ENCODE peak calls at places on chromosomes 12 and 14, in five cellular contexts. One of them, this sample, is unnamed.

GRCh38 chr12:8519208-8519607 is 5.9 kb downstream of the CLEC4D start:
- DNase-seq in neural progenitor cell: no peak
- DNase-seq in HCT116: no peak
- DNase-seq in SK-N-SH: no peak
- DNase-seq in PC-3: no peak
- DNase-seq in this sample: no peak

GRCh38 chr12:89153341-89153740 is 199.0 kb downstream of the DUSP6 start:
- DNase-seq in HCT116: no peak
- DNase-seq in SK-N-SH: no peak
- DNase-seq in neural progenitor cell: no peak
- DNase-seq in PC-3: no peak
- DNase-seq in this sample: no peak

GRCh38 chr12:108861878-108862587 is 4.7 kb upstream of the SSH1 start:
- DNase-seq in SK-N-SH: no peak
- DNase-seq in neural progenitor cell: no peak
- DNase-seq in PC-3: no peak
- DNase-seq in HCT116: no peak
- DNase-seq in this sample: peak

GRCh38 chr12:99339663-99340062 is 307.9 kb upstream of the GARIN6 start:
- DNase-seq in PC-3: no peak
- DNase-seq in SK-N-SH: no peak
- DNase-seq in HCT116: no peak
- DNase-seq in neural progenitor cell: no peak
- DNase-seq in this sample: peak

GRCh38 chr14:79702197-79702596 is 509.1 kb downstream of the DIO2 start:
- DNase-seq in PC-3: peak
- DNase-seq in HCT116: no peak
- DNase-seq in SK-N-SH: no peak
- DNase-seq in neural progenitor cell: no peak
- DNase-seq in this sample: no peak

GRCh38 chr12:59660148-59660547 is 64.3 kb downstream of the SLC16A7 start:
- DNase-seq in SK-N-SH: no peak
- DNase-seq in HCT116: no peak
- DNase-seq in neural progenitor cell: no peak
- DNase-seq in PC-3: no peak
- DNase-seq in this sample: no peak

GRCh38 chr14:44030963-44031362 is 476.1 kb downstream of the FSCB start:
- DNase-seq in HCT116: no peak
- DNase-seq in SK-N-SH: no peak
- DNase-seq in PC-3: no peak
- DNase-seq in neural progenitor cell: peak
- DNase-seq in this sample: no peak

GRCh38 chr12:127723236-127723635 is 543.7 kb upstream of the TMEM132C start:
- DNase-seq in HCT116: no peak
- DNase-seq in PC-3: no peak
- DNase-seq in neural progenitor cell: no peak
- DNase-seq in SK-N-SH: peak
- DNase-seq in this sample: no peak

GRCh38 chr14:72416892-72417291 is 477.0 kb downstream of the DPF3 start:
- DNase-seq in neural progenitor cell: no peak
- DNase-seq in SK-N-SH: peak
- DNase-seq in HCT116: peak
- DNase-seq in PC-3: peak
- DNase-seq in this sample: peak

GRCh38 chr12:128853321-128854197 is at the start of gene GLT1D1:
- DNase-seq in PC-3: no peak
- DNase-seq in SK-N-SH: peak
- DNase-seq in HCT116: no peak
- DNase-seq in neural progenitor cell: peak
- DNase-seq in this sample: no peak

GRCh38 chr12:2641209-2641608 is 153.6 kb upstream of the FKBP4 start:
- DNase-seq in PC-3: peak
- DNase-seq in HCT116: peak
- DNase-seq in SK-N-SH: no peak
- DNase-seq in neural progenitor cell: peak
- DNase-seq in this sample: peak

GRCh38 chr12:116336542-116337065 is 59.1 kb upstream of the MED13L start:
- DNase-seq in PC-3: no peak
- DNase-seq in neural progenitor cell: no peak
- DNase-seq in SK-N-SH: no peak
- DNase-seq in HCT116: no peak
- DNase-seq in this sample: no peak

GRCh38 chr12:75959506-75959905 is 72.1 kb downstream of the PHLDA1 start:
- DNase-seq in HCT116: no peak
- DNase-seq in SK-N-SH: no peak
- DNase-seq in neural progenitor cell: no peak
- DNase-seq in PC-3: no peak
- DNase-seq in this sample: peak

GRCh38 chr12:124928912-124929530 is 14.6 kb upstream of the UBC start:
- DNase-seq in PC-3: peak
- DNase-seq in HCT116: no peak
- DNase-seq in SK-N-SH: no peak
- DNase-seq in neural progenitor cell: no peak
- DNase-seq in this sample: no peak

GRCh38 chr12:219891-220352 is 6.0 kb upstream of the SLC6A12 start:
- DNase-seq in PC-3: peak
- DNase-seq in HCT116: peak
- DNase-seq in neural progenitor cell: peak
- DNase-seq in SK-N-SH: peak
- DNase-seq in this sample: peak

GRCh38 chr12:124441443-124442190 is 125.8 kb downstream of the NCOR2 start:
- DNase-seq in SK-N-SH: no peak
- DNase-seq in neural progenitor cell: no peak
- DNase-seq in PC-3: peak
- DNase-seq in HCT116: no peak
- DNase-seq in this sample: no peak

GRCh38 chr14:64891173-64891838 is 11.6 kb upstream of the SPTB start:
- DNase-seq in neural progenitor cell: no peak
- DNase-seq in SK-N-SH: no peak
- DNase-seq in HCT116: no peak
- DNase-seq in PC-3: no peak
- DNase-seq in this sample: no peak

GRCh38 chr14:78836777-78837176 is 666.6 kb downstream of the NRXN3 start:
- DNase-seq in neural progenitor cell: peak
- DNase-seq in SK-N-SH: peak
- DNase-seq in PC-3: peak
- DNase-seq in HCT116: peak
- DNase-seq in this sample: peak

GRCh38 chr14:34147461-34147860 is 196.6 kb upstream of the EGLN3 start:
- DNase-seq in PC-3: peak
- DNase-seq in neural progenitor cell: no peak
- DNase-seq in HCT116: no peak
- DNase-seq in SK-N-SH: no peak
- DNase-seq in this sample: no peak

GRCh38 chr12:31521972-31522371 is 69.0 kb downstream of the DENND5B start:
- DNase-seq in neural progenitor cell: no peak
- DNase-seq in PC-3: no peak
- DNase-seq in SK-N-SH: no peak
- DNase-seq in HCT116: no peak
- DNase-seq in this sample: no peak

GRCh38 chr12:97941686-97942354 is 479.2 kb downstream of the RMST start:
- DNase-seq in HCT116: no peak
- DNase-seq in neural progenitor cell: no peak
- DNase-seq in PC-3: peak
- DNase-seq in SK-N-SH: no peak
- DNase-seq in this sample: no peak

GRCh38 chr12:57765003-57765697 is 1.7 kb downstream of the CYP27B1 start:
- DNase-seq in PC-3: peak
- DNase-seq in SK-N-SH: peak
- DNase-seq in HCT116: no peak
- DNase-seq in neural progenitor cell: peak
- DNase-seq in this sample: peak

GRCh38 chr12:7369274-7369729 is 65.4 kb downstream of the ACSM4 start:
- DNase-seq in HCT116: peak
- DNase-seq in neural progenitor cell: no peak
- DNase-seq in SK-N-SH: peak
- DNase-seq in PC-3: peak
- DNase-seq in this sample: no peak

GRCh38 chr14:90301580-90302181 is 30.1 kb downstream of the NRDE2 start:
- DNase-seq in neural progenitor cell: peak
- DNase-seq in HCT116: no peak
- DNase-seq in PC-3: peak
- DNase-seq in SK-N-SH: peak
- DNase-seq in this sample: no peak

GRCh38 chr12:40446385-40446784 is 221.6 kb downstream of the LRRK2 start:
- DNase-seq in PC-3: peak
- DNase-seq in HCT116: peak
- DNase-seq in SK-N-SH: peak
- DNase-seq in neural progenitor cell: peak
- DNase-seq in this sample: peak

GRCh38 chr12:109463776-109464175 is 13.3 kb downstream of the KCTD10 start:
- DNase-seq in PC-3: no peak
- DNase-seq in SK-N-SH: peak
- DNase-seq in neural progenitor cell: no peak
- DNase-seq in HCT116: no peak
- DNase-seq in this sample: no peak

GRCh38 chr14:58746261-58746660 is 108.5 kb downstream of the DACT1 start:
- DNase-seq in SK-N-SH: no peak
- DNase-seq in PC-3: peak
- DNase-seq in neural progenitor cell: no peak
- DNase-seq in HCT116: peak
- DNase-seq in this sample: no peak

GRCh38 chr12:120204171-120204570 is 3.3 kb upstream of the RPLP0 start:
- DNase-seq in SK-N-SH: no peak
- DNase-seq in PC-3: no peak
- DNase-seq in neural progenitor cell: no peak
- DNase-seq in HCT116: no peak
- DNase-seq in this sample: no peak

GRCh38 chr12:75884465-75884985 is 147.1 kb downstream of the PHLDA1 start:
- DNase-seq in neural progenitor cell: peak
- DNase-seq in SK-N-SH: no peak
- DNase-seq in PC-3: no peak
- DNase-seq in HCT116: no peak
- DNase-seq in this sample: no peak

GRCh38 chr12:131282292-131283080 is 328.8 kb downstream of the ADGRD1 start:
- DNase-seq in PC-3: no peak
- DNase-seq in HCT116: no peak
- DNase-seq in SK-N-SH: no peak
- DNase-seq in neural progenitor cell: no peak
- DNase-seq in this sample: no peak

GRCh38 chr14:49139593-49139992 is 446.6 kb downstream of the RPS29 start:
- DNase-seq in neural progenitor cell: no peak
- DNase-seq in PC-3: no peak
- DNase-seq in HCT116: no peak
- DNase-seq in SK-N-SH: no peak
- DNase-seq in this sample: no peak

GRCh38 chr14:100640481-100641273 is 53.5 kb upstream of the BEGAIN start:
- DNase-seq in neural progenitor cell: no peak
- DNase-seq in PC-3: peak
- DNase-seq in SK-N-SH: no peak
- DNase-seq in HCT116: no peak
- DNase-seq in this sample: peak

GRCh38 chr12:104524026-104524425 is 67.3 kb downstream of the CHST11 start:
- DNase-seq in SK-N-SH: no peak
- DNase-seq in neural progenitor cell: no peak
- DNase-seq in HCT116: no peak
- DNase-seq in PC-3: no peak
- DNase-seq in this sample: no peak

DNA sequence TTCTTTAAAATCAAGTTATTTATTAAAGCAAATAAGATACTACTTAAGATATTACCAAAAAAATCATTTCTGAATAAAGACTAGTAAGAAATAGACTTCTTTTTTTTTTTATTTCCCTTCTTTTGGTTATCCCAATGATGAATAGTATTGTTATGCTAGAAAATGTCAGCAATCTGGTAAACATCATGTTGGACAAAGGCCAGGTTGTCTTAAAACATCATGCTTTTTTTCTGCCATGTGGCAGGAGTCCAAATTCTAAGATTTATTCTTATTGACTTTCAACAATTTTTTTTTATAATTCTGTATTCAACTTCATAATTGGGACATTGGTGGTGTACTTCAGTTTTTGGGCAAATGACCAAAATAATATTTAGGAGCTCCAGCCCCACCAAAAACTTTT is 10.6 kb downstream of the DCN start:
- DNase-seq in PC-3: no peak
- DNase-seq in neural progenitor cell: no peak
- DNase-seq in HCT116: no peak
- DNase-seq in SK-N-SH: no peak
- DNase-seq in this sample: no peak
- TF ChIP-seq EZH2phosphoT487 in PC-3: no peak
- TF ChIP-seq EZH2phosphoT487 in neural progenitor cell: no peak
- TF ChIP-seq EZH2phosphoT487 in HCT116: no peak
- TF ChIP-seq EZH2phosphoT487 in SK-N-SH: no peak
- TF ChIP-seq EZH2phosphoT487 in this sample: no peak

GRCh38 chr14:96256420-96256819 is 410 bp downstream of the BDKRB1 start:
- DNase-seq in HCT116: no peak
- DNase-seq in PC-3: no peak
- DNase-seq in SK-N-SH: no peak
- DNase-seq in neural progenitor cell: no peak
- DNase-seq in this sample: no peak
- TF ChIP-seq CTCF in HCT116: no peak
- TF ChIP-seq CTCF in PC-3: no peak
- TF ChIP-seq CTCF in SK-N-SH: peak
- TF ChIP-seq CTCF in neural progenitor cell: no peak
- TF ChIP-seq CTCF in this sample: no peak

DNA sequence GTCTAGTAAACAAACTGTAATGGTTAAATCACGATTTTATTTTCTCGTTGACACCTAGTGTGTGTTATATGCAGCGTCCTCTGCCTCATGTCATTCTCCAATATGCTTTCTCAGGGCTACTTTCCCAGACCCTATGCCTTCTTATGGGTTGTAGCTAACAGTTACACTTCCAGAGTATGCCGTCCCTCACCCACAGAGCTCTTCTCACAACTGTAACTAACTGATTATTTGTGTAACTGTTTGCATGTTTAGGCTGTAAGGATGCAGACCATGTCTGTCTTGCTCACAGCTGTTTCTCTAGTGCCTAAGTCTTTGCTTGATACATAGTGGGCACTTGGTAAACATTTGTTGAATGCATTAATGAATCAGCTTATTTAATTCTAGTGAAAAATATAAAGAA is 417.5 kb downstream of the ZFP36L1 start:
- DNase-seq in HCT116: no peak
- DNase-seq in neural progenitor cell: no peak
- DNase-seq in SK-N-SH: no peak
- DNase-seq in PC-3: no peak
- DNase-seq in this sample: no peak
- H3K9ac ChIP-seq in HCT116: no peak
- H3K9ac ChIP-seq in neural progenitor cell: no peak
- H3K9ac ChIP-seq in SK-N-SH: no peak
- H3K9ac ChIP-seq in PC-3: no peak
- H3K9ac ChIP-seq in this sample: no peak

GRCh38 chr12:30416631-30417030 is 279.0 kb downstream of the IPO8 start:
- DNase-seq in SK-N-SH: no peak
- DNase-seq in neural progenitor cell: no peak
- DNase-seq in HCT116: no peak
- DNase-seq in PC-3: no peak
- DNase-seq in this sample: no peak

GRCh38 chr12:30420561-30420960 is 275.1 kb downstream of the IPO8 start:
- DNase-seq in HCT116: no peak
- DNase-seq in neural progenitor cell: no peak
- DNase-seq in PC-3: peak
- DNase-seq in SK-N-SH: no peak
- DNase-seq in this sample: no peak

GRCh38 chr12:30415777-30416176 is 279.9 kb downstream of the IPO8 start:
- DNase-seq in neural progenitor cell: no peak
- DNase-seq in SK-N-SH: no peak
- DNase-seq in PC-3: no peak
- DNase-seq in HCT116: no peak
- DNase-seq in this sample: no peak

GRCh38 chr12:30414507-30414906 is 281.2 kb downstream of the IPO8 start:
- DNase-seq in PC-3: no peak
- DNase-seq in SK-N-SH: no peak
- DNase-seq in HCT116: no peak
- DNase-seq in neural progenitor cell: no peak
- DNase-seq in this sample: no peak

GRCh38 chr12:30417697-30418231 is 277.9 kb downstream of the IPO8 start:
- DNase-seq in PC-3: peak
- DNase-seq in SK-N-SH: no peak
- DNase-seq in HCT116: peak
- DNase-seq in neural progenitor cell: no peak
- DNase-seq in this sample: no peak
- TF ChIP-seq EZH2phosphoT487 in PC-3: no peak
- TF ChIP-seq EZH2phosphoT487 in SK-N-SH: no peak
- TF ChIP-seq EZH2phosphoT487 in HCT116: no peak
- TF ChIP-seq EZH2phosphoT487 in neural progenitor cell: no peak
- TF ChIP-seq EZH2phosphoT487 in this sample: no peak